ENCODE peak calls at places on chromosomes 2 and 18, in five cellular contexts. Z is PC-9, X is neural progenitor cell, D is osteoblast, H is left ventricle myocardium inferior. S is an unnamed sample.

GRCh38 chr18:5452943-5453342 is 90.9 kb downstream of the EPB41L3 start:
- DNase-seq in X (no peak), Z (no peak), H (no peak), D (no peak), S (no peak)

GRCh38 chr2:67952066-67952465 is 110.7 kb downstream of the C1D start:
- DNase-seq in D (no peak), H (no peak), Z (no peak), X (no peak), S (no peak)

GRCh38 chr2:9941196-9941995 is 10.1 kb upstream of the GRHL1 start:
- DNase-seq in X (no peak), D (peak; percentile 93), H (no peak), Z (peak; percentile 80), S (peak; percentile 76)

GRCh38 chr2:241558532-241559488 is at the start of gene BOK:
- DNase-seq in X (peak; percentile 81), Z (peak; percentile 88), D (peak; percentile 98), H (peak; percentile 51), S (peak; percentile 67)

GRCh38 chr2:218438601-218439000 is 19.7 kb downstream of the VIL1 start:
- DNase-seq in X (no peak), D (peak; percentile 19), H (peak; percentile 36), Z (no peak), S (no peak)

GRCh38 chr2:68295523-68295922 is 24.2 kb downstream of the CNRIP1 start:
- DNase-seq in D (no peak), H (no peak), X (no peak), Z (no peak), S (no peak)

GRCh38 chr18:56565596-56566355 is 72.6 kb downstream of the TXNL1 start:
- DNase-seq in Z (no peak), D (peak; percentile 93), H (no peak), X (no peak), S (peak; percentile 54)

GRCh38 chr2:100641115-100641415 is 78.3 kb downstream of the PDCL3 start:
- DNase-seq in X (no peak), D (no peak), H (no peak), Z (no peak), S (no peak)

GRCh38 chr18:52481116-52481515 is 141.1 kb downstream of the DCC start:
- DNase-seq in H (no peak), D (no peak), X (no peak), Z (no peak), S (no peak)

GRCh38 chr2:158719411-158719810 is 75.7 kb upstream of the DAPL1 start:
- DNase-seq in H (no peak), X (no peak), Z (no peak), D (no peak), S (no peak)

DNA sequence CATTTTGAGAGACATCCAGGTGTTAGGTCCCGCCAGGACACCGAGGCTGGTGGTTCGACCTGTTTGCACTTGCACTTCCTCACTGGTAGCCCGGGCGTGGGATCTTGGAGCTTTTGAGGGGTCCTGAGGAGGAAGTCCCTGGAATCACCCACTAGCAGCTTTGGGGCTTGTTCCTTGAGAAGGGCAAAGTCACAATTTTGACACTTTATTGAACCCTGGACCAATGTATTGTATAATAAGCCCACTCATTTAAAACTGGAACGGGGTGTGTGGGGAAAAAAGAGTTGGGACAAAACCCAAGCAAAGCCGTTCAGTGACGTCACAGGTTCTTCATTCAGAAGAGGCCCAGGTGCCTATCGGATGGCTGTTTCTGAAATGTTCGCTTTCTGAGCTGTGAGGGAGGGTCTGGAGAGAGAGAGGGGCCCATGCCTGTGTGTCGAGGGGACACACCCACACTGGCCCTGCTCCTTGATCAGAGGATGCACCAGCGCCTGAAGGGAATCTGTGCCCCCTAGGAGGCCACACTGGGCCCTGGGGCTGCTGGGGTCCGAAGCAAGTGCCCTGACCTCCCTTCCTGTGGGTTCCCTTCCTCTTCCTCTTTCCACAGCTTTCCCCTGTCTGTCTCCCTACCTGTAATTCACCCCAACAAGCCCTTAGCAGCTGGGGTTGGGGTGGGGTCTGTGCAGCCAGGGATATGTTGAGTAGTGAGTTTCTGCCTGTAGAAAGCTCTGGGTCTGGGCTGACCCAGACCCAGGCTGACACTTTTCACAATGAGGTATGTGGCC is 2.6 kb downstream of the LPIN1 start:
- DNase-seq in D (peak; percentile 82), Z (no peak), H (no peak), X (no peak), S (no peak)
- H3K4me1 ChIP-seq in D (peaks cover 28% of the 10 kb centered on the region), Z (peaks cover 88% of the 10 kb centered on the region), H (peaks cover 87% of the 10 kb centered on the region), X (peaks cover 39% of the 10 kb centered on the region), S (peaks cover 28% of the 10 kb centered on the region)

GRCh38 chr2:102306125-102306524 is 5.2 kb upstream of the IL1RL1 start:
- DNase-seq in D (no peak), X (no peak), Z (no peak), H (no peak), S (no peak)

GRCh38 chr2:102304268-102304667 is 7.1 kb upstream of the IL1RL1 start:
- DNase-seq in D (no peak), Z (no peak), X (no peak), H (no peak), S (no peak)

GRCh38 chr2:102302458-102302857 is 8.9 kb upstream of the IL1RL1 start:
- DNase-seq in X (no peak), Z (no peak), D (no peak), H (no peak), S (no peak)

GRCh38 chr2:102303589-102303988 is 7.8 kb upstream of the IL1RL1 start:
- DNase-seq in H (no peak), X (no peak), Z (no peak), D (no peak), S (no peak)

DNA sequence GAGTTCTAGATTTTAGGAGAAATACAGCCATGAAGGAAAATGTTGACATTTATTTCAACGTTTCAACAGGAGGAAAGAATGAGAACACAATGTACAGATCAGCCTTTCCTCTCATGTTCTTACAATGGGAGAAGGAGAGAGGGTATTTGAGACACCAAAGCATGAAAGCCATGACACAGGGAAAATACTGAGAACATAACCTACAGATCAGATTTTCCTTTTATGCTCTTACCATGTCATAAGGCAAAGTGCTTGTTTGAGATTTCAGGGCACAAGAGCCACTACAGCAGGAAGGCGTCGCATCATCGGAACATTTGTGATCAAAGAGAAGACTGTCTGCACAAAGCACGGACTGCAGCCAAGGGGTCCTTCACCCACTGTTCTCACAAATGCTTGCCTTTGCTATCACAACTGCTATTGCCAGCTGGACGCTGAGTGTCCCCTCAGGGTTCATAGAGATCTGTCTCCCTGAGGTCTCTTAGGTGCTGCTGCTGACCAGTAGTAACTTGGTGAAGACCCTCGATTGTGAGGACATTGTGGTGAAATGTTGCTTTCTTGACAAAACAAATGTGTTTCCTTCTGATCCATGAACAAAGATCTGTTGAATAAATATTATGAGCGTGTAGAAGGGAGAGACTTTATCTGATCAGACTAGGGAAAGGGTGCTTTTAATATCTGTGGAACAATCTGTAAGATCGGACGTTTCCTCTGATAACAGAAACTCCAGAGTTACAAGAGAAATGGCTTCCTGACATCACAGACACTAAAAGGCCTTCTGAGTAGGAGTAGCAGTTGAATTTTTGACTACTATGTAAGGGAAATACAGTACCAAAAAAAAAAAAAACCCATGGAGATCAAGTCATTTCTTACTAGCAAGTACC is 6.4 kb upstream of the IL1RL1 start:
- DNase-seq in D (no peak), X (no peak), H (no peak), Z (no peak), S (no peak)
- H3K27ac ChIP-seq in D (no peak overlapping the region), X (no peak overlapping the region), H (peak overlapping the region; percentile 12), Z (no peak overlapping the region), S (no peak overlapping the region)

DNA sequence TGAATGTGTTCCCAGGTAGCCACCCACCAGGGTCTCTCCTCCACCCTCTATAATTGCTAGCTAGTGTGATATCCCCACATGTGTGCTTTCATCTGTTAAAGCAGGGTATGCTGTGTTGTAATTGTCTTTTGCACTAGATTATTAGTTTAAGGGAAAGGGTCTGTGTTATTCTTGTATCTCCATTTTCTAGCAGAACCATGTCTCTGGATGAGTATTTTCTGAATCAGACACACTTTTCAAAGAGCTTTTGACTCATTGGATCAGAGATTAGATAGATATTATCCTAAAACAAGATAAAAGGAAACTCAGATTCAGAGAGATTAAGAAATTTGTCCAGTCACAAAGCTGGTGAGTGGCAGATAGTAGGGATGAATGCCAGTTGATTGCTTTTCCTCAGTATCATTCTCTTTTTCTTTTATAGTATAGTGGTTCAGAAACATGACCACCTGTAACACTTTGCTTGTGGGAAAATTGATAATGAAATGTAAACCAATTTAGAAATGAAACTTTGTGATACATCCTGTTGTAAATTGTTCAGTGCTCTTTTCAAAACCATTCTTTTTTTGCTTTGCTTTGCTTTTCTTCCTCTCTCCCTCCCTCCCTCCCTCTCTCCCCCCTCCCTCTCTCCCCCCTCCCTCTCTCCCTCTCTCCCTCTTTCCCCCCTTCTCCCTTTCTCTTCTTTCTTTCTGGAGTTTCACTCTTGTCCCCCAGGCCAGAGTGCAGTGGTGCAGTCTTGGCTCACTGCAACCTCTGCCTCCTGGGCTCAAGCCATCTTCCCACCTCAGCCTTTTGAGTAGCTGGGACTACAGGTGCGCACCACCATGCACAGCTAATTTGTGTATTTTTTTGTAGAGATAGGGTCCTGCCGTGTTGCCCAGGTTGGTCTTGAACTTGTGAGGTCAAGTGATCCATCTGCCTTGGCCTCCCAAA is 7.4 kb downstream of the MIB1 start:
- DNase-seq in D (no peak), Z (no peak), H (no peak), X (no peak), S (no peak)
- TF ChIP-seq CTCF in D (no peak), Z (no peak), H (no peak), X (no peak), S (no peak)

DNA sequence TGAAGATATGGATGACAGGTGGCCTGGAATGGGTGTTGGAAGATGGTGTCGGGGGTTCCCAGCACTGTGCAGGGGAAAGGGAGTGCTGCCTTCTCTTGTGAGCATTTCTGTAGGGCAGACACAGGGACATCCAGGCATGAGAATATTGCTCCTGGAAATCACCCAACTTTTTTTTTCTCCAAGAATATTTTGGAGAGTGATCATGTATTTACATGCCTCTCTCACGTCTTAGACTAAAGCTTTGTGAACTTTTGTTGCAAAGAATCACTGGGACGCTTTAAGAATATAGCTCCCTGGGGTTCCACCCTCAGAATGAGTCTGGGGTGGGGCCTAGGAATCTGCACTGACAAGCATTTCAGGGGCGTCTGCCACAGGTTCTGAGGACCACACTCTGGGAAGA is 68.8 kb downstream of the VWA3B start:
- DNase-seq in X (no peak), Z (no peak), D (no peak), H (no peak), S (no peak)
- H3K4me1 ChIP-seq in X (no peaks in the 10 kb centered on the region), Z (no peaks in the 10 kb centered on the region), D (peaks cover 5% of the 10 kb centered on the region), H (peaks cover 71% of the 10 kb centered on the region), S (peaks cover 8% of the 10 kb centered on the region)

DNA sequence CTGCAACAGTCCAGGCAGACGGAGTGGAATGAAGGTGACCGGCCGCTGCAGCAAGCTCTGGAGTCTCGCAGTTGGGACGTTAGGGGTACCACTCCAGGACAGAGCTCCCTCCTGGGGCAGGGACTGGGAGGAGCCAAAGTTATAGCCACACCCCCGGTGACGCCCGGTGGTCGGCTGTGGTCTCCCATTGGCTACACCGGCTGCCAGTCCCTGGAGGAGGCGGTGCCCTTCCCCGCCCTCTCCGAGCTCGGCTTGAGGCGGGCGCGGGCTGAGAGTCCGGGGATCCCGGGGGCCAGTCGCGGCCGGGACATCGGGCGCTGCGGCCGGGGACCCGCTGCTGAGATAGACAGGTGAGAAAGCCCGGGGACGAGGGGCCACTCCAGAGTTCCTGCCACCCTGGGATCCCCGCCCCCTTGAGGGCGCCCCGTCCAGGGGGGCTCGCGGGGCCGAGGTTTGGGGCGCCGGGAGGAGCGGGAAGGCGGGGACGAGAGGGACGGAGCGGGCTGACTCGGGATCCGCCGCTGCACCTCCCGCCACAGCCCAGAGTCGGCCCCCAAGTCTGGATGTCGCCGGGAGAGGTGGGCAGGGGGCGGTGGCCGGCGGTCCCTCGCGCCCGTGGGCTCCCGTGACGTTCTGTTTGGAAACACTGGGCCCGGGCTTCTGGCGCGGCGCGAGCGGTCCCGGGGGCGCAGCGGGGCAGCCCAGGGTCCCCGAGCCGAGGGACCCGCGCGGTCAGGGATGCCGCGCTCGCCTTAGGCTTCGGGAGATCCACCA is at the start of gene PLEKHH2:
- DNase-seq in D (peak; percentile 97), X (peak; percentile 94), Z (peak; percentile 95), H (peak; percentile 87), S (peak; percentile 60)
- H3K27ac ChIP-seq in D (peak within 1 kb of the TSS; percentile 46), X (no peak within 1 kb of the TSS), Z (no peak within 1 kb of the TSS), H (peak within 1 kb of the TSS; percentile 41), S (no peak within 1 kb of the TSS)

S was measured in foreskin keratinocyte.